ENCODE peak calls at places on chromosomes 1 and 21, in ten cellular contexts. I, M, G, J, O, D, T, R, A and K are unnamed samples.

GRCh38 chr1:219385786-219386427 is 212.2 kb downstream of the LYPLAL1 start:
- DNase-seq in G (no peak), R (no peak), M (no peak), I (peak; percentile 69), J (peak; percentile 25), O (peak; percentile 65), D (no peak), T (peak; percentile 44), A (peak; percentile 15), K (peak; percentile 46)

GRCh38 chr1:115330480-115331013 is 7.5 kb downstream of the NGF start:
- DNase-seq in G (no peak), R (no peak), M (peak; percentile 85), I (peak; percentile 97), O (peak; percentile 91), A (no peak), J (no peak), D (no peak), T (no peak), K (no peak)

GRCh38 chr1:220770245-220770913 is 16.3 kb upstream of the MTARC1 start:
- DNase-seq in T (no peak), G (no peak), J (no peak), I (no peak), M (no peak), R (no peak), D (no peak), O (no peak), A (no peak), K (no peak)

GRCh38 chr1:45050931-45051748 is 39.1 kb downstream of the UROD start:
- DNase-seq in G (no peak), O (no peak), A (no peak), T (no peak), R (peak; percentile 2), M (no peak), I (no peak), J (no peak), D (no peak), K (no peak)

GRCh38 chr1:18954270-18955071 is 2.0 kb downstream of the IFFO2 start:
- DNase-seq in M (no peak), J (no peak), G (peak; percentile 39), I (peak; percentile 50), T (no peak), R (no peak), D (no peak), A (no peak), O (peak; percentile 62), K (no peak)

GRCh38 chr21:46097826-46098286 is at the start of gene COL6A2:
- DNase-seq in R (peak; percentile 24), D (peak; percentile 28), I (peak; percentile 64), T (no peak), J (peak; percentile 53), O (peak; percentile 59), A (no peak), M (no peak), G (peak; percentile 91), K (peak; percentile 51)

GRCh38 chr1:117284408-117285215 is 73.9 kb upstream of the VTCN1 start:
- DNase-seq in O (peak; percentile 72), I (peak; percentile 66), G (no peak), M (peak; percentile 28), J (peak; percentile 43), R (no peak), D (no peak), A (peak; percentile 2), T (peak; percentile 6), K (peak; percentile 38)

GRCh38 chr21:39444406-39445145 is 1.0 kb downstream of the LCA5L start:
- DNase-seq in J (peak; percentile 8), R (no peak), T (no peak), I (peak; percentile 59), D (no peak), G (no peak), O (peak; percentile 85), A (no peak), M (no peak), K (no peak)

GRCh38 chr1:4652631-4653327 is 1.6 kb upstream of the AJAP1 start:
- DNase-seq in R (peak; percentile 32), M (no peak), T (no peak), O (no peak), I (peak; percentile 3), A (no peak), D (peak; percentile 21), G (peak; percentile 87), J (peak; percentile 62), K (peak; percentile 89)

GRCh38 chr1:207217778-207218511 is 103.5 kb upstream of the CD55 start:
- DNase-seq in J (no peak), R (no peak), G (no peak), T (no peak), A (no peak), D (no peak), O (peak; percentile 7), M (no peak), I (no peak), K (no peak)

GRCh38 chr1:241857131-241857530 is 9.1 kb downstream of the EXO1 start:
- DNase-seq in G (no peak), J (no peak), D (no peak), O (no peak), R (no peak), T (no peak), A (no peak), I (no peak), M (no peak), K (no peak)

GRCh38 chr1:62045579-62045978 is 149.1 kb upstream of the L1TD1 start:
- DNase-seq in R (no peak), O (peak; percentile 56), M (no peak), J (no peak), I (peak; percentile 5), A (no peak), T (no peak), G (no peak), D (no peak), K (no peak)

GRCh38 chr1:216812966-216813365 is 89.7 kb upstream of the ESRRG start:
- DNase-seq in I (peak; percentile 65), J (no peak), T (no peak), A (no peak), M (no peak), G (no peak), O (peak; percentile 58), R (no peak), D (no peak), K (no peak)

GRCh38 chr1:244212792-244213475 is 161.9 kb downstream of the ZBTB18 start:
- DNase-seq in G (no peak), R (no peak), A (no peak), T (no peak), O (no peak), J (no peak), D (no peak), I (no peak), M (no peak), K (no peak)

GRCh38 chr1:201405484-201405831 is 6.3 kb upstream of the LAD1 start:
- DNase-seq in T (no peak), A (no peak), D (no peak), I (no peak), M (no peak), R (no peak), G (no peak), J (peak; percentile 62), O (peak; percentile 17), K (no peak)

GRCh38 chr1:117561071-117561470 is 44.8 kb upstream of the TENT5C start:
- DNase-seq in D (no peak), T (no peak), I (no peak), R (no peak), M (no peak), O (no peak), G (no peak), J (no peak), A (no peak), K (no peak)

GRCh38 chr1:211703812-211704566 is 28.6 kb upstream of the NEK2 start:
- DNase-seq in R (no peak), T (no peak), D (no peak), J (no peak), G (no peak), A (no peak), M (no peak), O (no peak), I (no peak), K (no peak)

GRCh38 chr1:215526147-215526845 is 40.8 kb upstream of the KCTD3 start:
- DNase-seq in R (no peak), D (no peak), T (peak; percentile 38), I (peak; percentile 48), G (no peak), O (peak; percentile 40), J (no peak), M (no peak), A (peak; percentile 56), K (no peak)

GRCh38 chr21:32800056-32800455 is 28.5 kb upstream of the PAXBP1 start:
- DNase-seq in R (no peak), O (no peak), J (no peak), T (no peak), M (no peak), G (no peak), I (no peak), D (no peak), A (no peak), K (no peak)

GRCh38 chr1:180912801-180913616 is at the start of gene KIAA1614:
- DNase-seq in I (peak; percentile 68), O (peak; percentile 64), T (no peak), M (no peak), D (no peak), J (no peak), A (no peak), G (peak; percentile 85), R (no peak), K (no peak)